ENCODE peak calls at places on chromosomes 3 and 15, in six cellular contexts. One of them, this sample, is unnamed.

GRCh38 chr3:135366816-135367215 is 571.8 kb downstream of the EPHB1 start:
- DNase-seq in neural progenitor cell: no peak
- DNase-seq in right lobe of liver: no peak
- DNase-seq in SIG-M5: no peak
- DNase-seq in LoVo: no peak
- DNase-seq in transverse colon: no peak
- DNase-seq in this sample: no peak

GRCh38 chr3:186487819-186488218 is 56.4 kb downstream of the CRYGS start:
- DNase-seq in LoVo: no peak
- DNase-seq in right lobe of liver: no peak
- DNase-seq in neural progenitor cell: peak; percentile 32
- DNase-seq in transverse colon: no peak
- DNase-seq in SIG-M5: no peak
- DNase-seq in this sample: peak; percentile 16

GRCh38 chr15:65305776-65306175 is 1.3 kb downstream of the RNU5B-1 start:
- DNase-seq in SIG-M5: no peak
- DNase-seq in transverse colon: no peak
- DNase-seq in LoVo: no peak
- DNase-seq in neural progenitor cell: no peak
- DNase-seq in right lobe of liver: no peak
- DNase-seq in this sample: peak; percentile 82

GRCh38 chr3:71197841-71198565 is 385.5 kb downstream of the FOXP1 start:
- DNase-seq in transverse colon: no peak
- DNase-seq in neural progenitor cell: no peak
- DNase-seq in right lobe of liver: no peak
- DNase-seq in LoVo: no peak
- DNase-seq in SIG-M5: no peak
- DNase-seq in this sample: no peak

GRCh38 chr3:186032321-186032720 is 76.6 kb downstream of the ETV5 start:
- DNase-seq in LoVo: no peak
- DNase-seq in right lobe of liver: no peak
- DNase-seq in neural progenitor cell: no peak
- DNase-seq in SIG-M5: no peak
- DNase-seq in transverse colon: no peak
- DNase-seq in this sample: no peak

GRCh38 chr3:43954321-43954720 is 263.6 kb downstream of the ABHD5 start:
- DNase-seq in transverse colon: no peak
- DNase-seq in right lobe of liver: no peak
- DNase-seq in neural progenitor cell: no peak
- DNase-seq in LoVo: no peak
- DNase-seq in SIG-M5: no peak
- DNase-seq in this sample: no peak

GRCh38 chr3:128723477-128723876 is 2.5 kb upstream of the RAB7A start:
- DNase-seq in transverse colon: no peak
- DNase-seq in neural progenitor cell: no peak
- DNase-seq in SIG-M5: no peak
- DNase-seq in right lobe of liver: no peak
- DNase-seq in LoVo: no peak
- DNase-seq in this sample: no peak

GRCh38 chr3:107543666-107544065 is 20.9 kb downstream of the BBX start:
- DNase-seq in SIG-M5: no peak
- DNase-seq in LoVo: no peak
- DNase-seq in right lobe of liver: no peak
- DNase-seq in transverse colon: no peak
- DNase-seq in neural progenitor cell: peak; percentile 9
- DNase-seq in this sample: peak; percentile 38

GRCh38 chr15:58396181-58396580 is 35.6 kb upstream of the LIPC start:
- DNase-seq in right lobe of liver: no peak
- DNase-seq in transverse colon: no peak
- DNase-seq in neural progenitor cell: no peak
- DNase-seq in SIG-M5: no peak
- DNase-seq in LoVo: no peak
- DNase-seq in this sample: peak; percentile 73

GRCh38 chr3:185216587-185216918 is 37.3 kb downstream of the EHHADH start:
- DNase-seq in SIG-M5: no peak
- DNase-seq in right lobe of liver: peak; percentile 51
- DNase-seq in LoVo: no peak
- DNase-seq in neural progenitor cell: no peak
- DNase-seq in transverse colon: no peak
- DNase-seq in this sample: no peak

GRCh38 chr3:24088782-24089181 is 143.7 kb downstream of the NR1D2 start:
- DNase-seq in LoVo: no peak
- DNase-seq in right lobe of liver: no peak
- DNase-seq in neural progenitor cell: no peak
- DNase-seq in SIG-M5: no peak
- DNase-seq in transverse colon: no peak
- DNase-seq in this sample: peak; percentile 65

GRCh38 chr15:38651328-38652038 is 86.9 kb upstream of the RASGRP1 start:
- DNase-seq in SIG-M5: no peak
- DNase-seq in transverse colon: peak; percentile 15
- DNase-seq in LoVo: no peak
- DNase-seq in neural progenitor cell: no peak
- DNase-seq in right lobe of liver: no peak
- DNase-seq in this sample: no peak

GRCh38 chr3:56132762-56133161 is 335.5 kb downstream of the ERC2 start:
- DNase-seq in transverse colon: no peak
- DNase-seq in SIG-M5: no peak
- DNase-seq in LoVo: no peak
- DNase-seq in right lobe of liver: no peak
- DNase-seq in neural progenitor cell: no peak
- DNase-seq in this sample: no peak

GRCh38 chr3:39136533-39137434 is 16.6 kb downstream of the CSRNP1 start:
- DNase-seq in transverse colon: no peak
- DNase-seq in right lobe of liver: no peak
- DNase-seq in SIG-M5: no peak
- DNase-seq in neural progenitor cell: no peak
- DNase-seq in LoVo: no peak
- DNase-seq in this sample: no peak

GRCh38 chr3:57118279-57118678 is 46.9 kb downstream of the IL17RD start:
- DNase-seq in transverse colon: no peak
- DNase-seq in neural progenitor cell: no peak
- DNase-seq in SIG-M5: no peak
- DNase-seq in LoVo: no peak
- DNase-seq in right lobe of liver: no peak
- DNase-seq in this sample: no peak

GRCh38 chr15:90701880-90702630 is 15.1 kb upstream of the BLM start:
- DNase-seq in neural progenitor cell: peak; percentile 47
- DNase-seq in LoVo: no peak
- DNase-seq in right lobe of liver: no peak
- DNase-seq in transverse colon: peak; percentile 18
- DNase-seq in SIG-M5: no peak
- DNase-seq in this sample: no peak

GRCh38 chr3:129460155-129460554 is 20.1 kb downstream of the IFT122 start:
- DNase-seq in SIG-M5: no peak
- DNase-seq in neural progenitor cell: no peak
- DNase-seq in right lobe of liver: no peak
- DNase-seq in LoVo: no peak
- DNase-seq in transverse colon: no peak
- DNase-seq in this sample: no peak

GRCh38 chr3:100590840-100591147 is 18.6 kb upstream of the ADGRG7 start:
- DNase-seq in SIG-M5: no peak
- DNase-seq in right lobe of liver: no peak
- DNase-seq in transverse colon: no peak
- DNase-seq in neural progenitor cell: no peak
- DNase-seq in LoVo: no peak
- DNase-seq in this sample: no peak

GRCh38 chr3:27216295-27216694 is 152.9 kb downstream of the NEK10 start:
- DNase-seq in LoVo: no peak
- DNase-seq in right lobe of liver: no peak
- DNase-seq in transverse colon: no peak
- DNase-seq in neural progenitor cell: no peak
- DNase-seq in SIG-M5: no peak
- DNase-seq in this sample: no peak

GRCh38 chr3:120157113-120157512 is 62.9 kb upstream of the GSK3B start:
- DNase-seq in neural progenitor cell: no peak
- DNase-seq in SIG-M5: no peak
- DNase-seq in right lobe of liver: no peak
- DNase-seq in transverse colon: no peak
- DNase-seq in LoVo: no peak
- DNase-seq in this sample: no peak

GRCh38 chr15:43253431-43254403 is 13.0 kb downstream of the TGM5 start:
- DNase-seq in transverse colon: peak; percentile 20
- DNase-seq in right lobe of liver: peak; percentile 52
- DNase-seq in LoVo: peak; percentile 46
- DNase-seq in neural progenitor cell: no peak
- DNase-seq in SIG-M5: no peak
- DNase-seq in this sample: peak; percentile 53

GRCh38 chr15:100878601-100879000 is 1.0 kb upstream of the ALDH1A3 start:
- DNase-seq in LoVo: no peak
- DNase-seq in neural progenitor cell: peak; percentile 90
- DNase-seq in SIG-M5: no peak
- DNase-seq in right lobe of liver: no peak
- DNase-seq in transverse colon: no peak
- DNase-seq in this sample: no peak

GRCh38 chr3:55000546-55000945 is 72.7 kb upstream of the LRTM1 start:
- DNase-seq in SIG-M5: no peak
- DNase-seq in neural progenitor cell: no peak
- DNase-seq in right lobe of liver: no peak
- DNase-seq in transverse colon: no peak
- DNase-seq in LoVo: no peak
- DNase-seq in this sample: peak; percentile 81

GRCh38 chr3:195270350-195271115 is 426 bp downstream of the XXYLT1 start:
- DNase-seq in transverse colon: peak; percentile 79
- DNase-seq in right lobe of liver: peak; percentile 82
- DNase-seq in SIG-M5: no peak
- DNase-seq in neural progenitor cell: peak; percentile 91
- DNase-seq in LoVo: peak; percentile 57
- DNase-seq in this sample: peak; percentile 80

GRCh38 chr3:194344012-194344411 is 7.1 kb downstream of the CPN2 start:
- DNase-seq in transverse colon: peak; percentile 80
- DNase-seq in LoVo: peak; percentile 66
- DNase-seq in neural progenitor cell: peak; percentile 82
- DNase-seq in right lobe of liver: peak; percentile 73
- DNase-seq in SIG-M5: no peak
- DNase-seq in this sample: peak; percentile 69

GRCh38 chr15:60795889-60796288 is 316.9 kb upstream of the ICE2 start:
- DNase-seq in neural progenitor cell: no peak
- DNase-seq in LoVo: no peak
- DNase-seq in transverse colon: no peak
- DNase-seq in right lobe of liver: no peak
- DNase-seq in SIG-M5: no peak
- DNase-seq in this sample: no peak

GRCh38 chr3:128346562-128346961 is 120.1 kb downstream of the DNAJB8 start:
- DNase-seq in transverse colon: no peak
- DNase-seq in right lobe of liver: no peak
- DNase-seq in LoVo: no peak
- DNase-seq in SIG-M5: no peak
- DNase-seq in neural progenitor cell: no peak
- DNase-seq in this sample: no peak

GRCh38 chr3:9399746-9400145 is 2.3 kb downstream of the SETD5 start:
- DNase-seq in LoVo: peak; percentile 37
- DNase-seq in transverse colon: peak; percentile 72
- DNase-seq in right lobe of liver: peak; percentile 52
- DNase-seq in neural progenitor cell: peak; percentile 92
- DNase-seq in SIG-M5: peak; percentile 11
- DNase-seq in this sample: peak; percentile 90

GRCh38 chr3:13281657-13282527 is 138.2 kb downstream of the NUP210 start:
- DNase-seq in SIG-M5: no peak
- DNase-seq in right lobe of liver: peak; percentile 80
- DNase-seq in LoVo: no peak
- DNase-seq in transverse colon: peak; percentile 20
- DNase-seq in neural progenitor cell: peak; percentile 63
- DNase-seq in this sample: no peak

GRCh38 chr15:48592221-48592731 is 53.2 kb downstream of the FBN1 start:
- DNase-seq in SIG-M5: no peak
- DNase-seq in LoVo: no peak
- DNase-seq in transverse colon: no peak
- DNase-seq in neural progenitor cell: no peak
- DNase-seq in right lobe of liver: no peak
- DNase-seq in this sample: peak; percentile 43

GRCh38 chr15:50487287-50487686 is 59.2 kb downstream of the USP50 start:
- DNase-seq in LoVo: no peak
- DNase-seq in neural progenitor cell: no peak
- DNase-seq in right lobe of liver: no peak
- DNase-seq in transverse colon: no peak
- DNase-seq in SIG-M5: no peak
- DNase-seq in this sample: no peak

GRCh38 chr15:59200560-59200959 is 6.1 kb upstream of the LDHAL6B start:
- DNase-seq in LoVo: peak; percentile 5
- DNase-seq in transverse colon: no peak
- DNase-seq in SIG-M5: no peak
- DNase-seq in right lobe of liver: no peak
- DNase-seq in neural progenitor cell: no peak
- DNase-seq in this sample: peak; percentile 84

GRCh38 chr15:28169361-28169760 is 70.2 kb upstream of the OCA2 start:
- DNase-seq in right lobe of liver: no peak
- DNase-seq in LoVo: no peak
- DNase-seq in neural progenitor cell: no peak
- DNase-seq in transverse colon: no peak
- DNase-seq in SIG-M5: no peak
- DNase-seq in this sample: no peak

GRCh38 chr3:123884258-123884831 is at the start of gene MYLK:
- DNase-seq in LoVo: peak; percentile 66
- DNase-seq in neural progenitor cell: peak; percentile 99
- DNase-seq in SIG-M5: no peak
- DNase-seq in right lobe of liver: peak; percentile 88
- DNase-seq in transverse colon: peak; percentile 68
- DNase-seq in this sample: peak; percentile 98

GRCh38 chr3:123807820-123808219 is 76.3 kb downstream of the MYLK start:
- DNase-seq in transverse colon: peak; percentile 64
- DNase-seq in neural progenitor cell: no peak
- DNase-seq in right lobe of liver: peak; percentile 56
- DNase-seq in SIG-M5: no peak
- DNase-seq in LoVo: no peak
- DNase-seq in this sample: no peak

GRCh38 chr3:173395412-173396181 is 1.9 kb upstream of the NLGN1 start:
- DNase-seq in transverse colon: peak; percentile 75
- DNase-seq in LoVo: peak; percentile 84
- DNase-seq in neural progenitor cell: peak; percentile 93
- DNase-seq in right lobe of liver: peak; percentile 69
- DNase-seq in SIG-M5: no peak
- DNase-seq in this sample: peak; percentile 91

GRCh38 chr3:40336511-40337135 is 27.1 kb downstream of the EIF1B start:
- DNase-seq in right lobe of liver: no peak
- DNase-seq in LoVo: no peak
- DNase-seq in neural progenitor cell: no peak
- DNase-seq in SIG-M5: no peak
- DNase-seq in transverse colon: no peak
- DNase-seq in this sample: no peak

This sample was measured in ELR.